ENCODE peak calls at places on chromosomes 3 and 15, in seven cellular contexts. Y is tibial artery; L is keratinocyte; T is A549; O is fibroblast of lung; P is CD8-positive, alpha-beta T cell; K is coronary artery. M is an unnamed sample.

GRCh38 chr3:159604151-159604581 is 384.5 kb upstream of the IL12A start:
- DNase-seq in T (no peak), O (peak; percentile 77), Y (no peak), P (no peak), L (no peak), K (no peak), M (peak; percentile 13)

GRCh38 chr3:108124337-108125150 is 33.7 kb upstream of the CD47 start:
- DNase-seq in K (no peak), L (no peak), Y (no peak), T (no peak), O (no peak), P (peak; percentile 64), M (no peak)

GRCh38 chr15:58441376-58442070 is 9.7 kb downstream of the LIPC start:
- DNase-seq in L (peak; percentile 52), P (no peak), T (no peak), Y (no peak), O (peak; percentile 90), K (no peak), M (peak; percentile 74)

GRCh38 chr15:40379853-40380252 is 2.7 kb upstream of the KNSTRN start:
- DNase-seq in T (peak; percentile 55), K (no peak), P (no peak), L (peak; percentile 59), O (peak; percentile 97), Y (peak; percentile 77), M (peak; percentile 95)

GRCh38 chr3:127172670-127173515 is 20.0 kb upstream of the PRR23E start:
- DNase-seq in P (no peak), T (no peak), O (peak; percentile 86), L (no peak), K (peak; percentile 62), Y (no peak), M (peak; percentile 62)

GRCh38 chr3:17491601-17492000 is 250.8 kb downstream of the TBC1D5 start:
- DNase-seq in O (peak; percentile 88), T (no peak), Y (no peak), P (no peak), K (no peak), L (no peak), M (no peak)

GRCh38 chr3:99852851-99853250 is 35.2 kb downstream of the CMSS1 start:
- DNase-seq in K (no peak), L (no peak), T (no peak), Y (no peak), P (no peak), O (peak; percentile 60), M (no peak)

GRCh38 chr15:62742409-62743171 is 300.0 kb upstream of the TPM1 start:
- DNase-seq in L (no peak), O (peak; percentile 82), K (peak; percentile 88), P (no peak), T (peak; percentile 70), Y (peak; percentile 85), M (peak; percentile 71)

GRCh38 chr3:13083898-13084297 is 10.7 kb upstream of the IQSEC1 start:
- DNase-seq in K (no peak), P (no peak), O (no peak), Y (no peak), L (no peak), T (no peak), M (no peak)

GRCh38 chr3:150333482-150333881 is 74.6 kb upstream of the TSC22D2 start:
- DNase-seq in K (no peak), T (no peak), L (no peak), O (no peak), P (no peak), Y (no peak), M (no peak)

GRCh38 chr3:64988188-64988587 is 300.4 kb upstream of the ADAMTS9 start:
- DNase-seq in Y (no peak), K (no peak), T (no peak), O (no peak), P (no peak), L (no peak), M (no peak)

GRCh38 chr3:78659386-78659987 is 1108.3 kb downstream of the ROBO1 start:
- DNase-seq in K (no peak), O (peak; percentile 35), P (no peak), T (no peak), L (no peak), Y (no peak), M (peak; percentile 5)

GRCh38 chr3:89107461-89108035 is at the start of gene EPHA3:
- DNase-seq in P (peak; percentile 49), O (peak; percentile 84), K (peak; percentile 86), Y (peak; percentile 84), T (peak; percentile 22), L (no peak), M (peak; percentile 54)

GRCh38 chr15:78695849-78696248 is 54.8 kb upstream of the CHRNB4 start:
- DNase-seq in T (no peak), L (no peak), P (peak; percentile 19), K (peak; percentile 24), O (no peak), Y (no peak), M (no peak)

GRCh38 chr15:77455696-77456293 is 35.1 kb downstream of the HMG20A start:
- DNase-seq in P (no peak), L (no peak), T (no peak), O (peak; percentile 84), K (no peak), Y (no peak), M (no peak)

GRCh38 chr15:77454265-77454664 is 33.6 kb downstream of the HMG20A start:
- DNase-seq in O (peak; percentile 42), Y (no peak), T (no peak), P (no peak), K (no peak), L (no peak), M (no peak)

GRCh38 chr15:77457619-77458265 is 37.1 kb downstream of the HMG20A start:
- DNase-seq in P (no peak), L (no peak), K (no peak), Y (no peak), T (no peak), O (peak; percentile 75), M (no peak)

GRCh38 chr15:77456746-77457618 is 36.3 kb downstream of the HMG20A start:
- DNase-seq in Y (no peak), O (peak; percentile 59), K (no peak), T (no peak), L (no peak), P (no peak), M (no peak)

GRCh38 chr15:77454956-77455355 is 34.3 kb downstream of the HMG20A start:
- DNase-seq in K (no peak), P (no peak), O (no peak), T (no peak), L (no peak), Y (no peak), M (no peak)
- H3K27ac ChIP-seq in K (peak overlapping the region; percentile 65), P (no peak overlapping the region), O (peak overlapping the region; percentile 87), T (no peak overlapping the region), L (no peak overlapping the region), Y (no peak overlapping the region), M (no peak overlapping the region)

GRCh38 chr3:39260318-39260717 is 19.5 kb downstream of the CX3CR1 start:
- DNase-seq in P (no peak), L (no peak), O (no peak), T (no peak), K (no peak), Y (no peak), M (no peak)

GRCh38 chr3:39263576-39263975 is 16.3 kb downstream of the CX3CR1 start:
- DNase-seq in Y (no peak), K (no peak), O (no peak), L (no peak), P (no peak), T (no peak), M (no peak)

GRCh38 chr3:39261726-39262125 is 18.1 kb downstream of the CX3CR1 start:
- DNase-seq in P (no peak), T (no peak), O (no peak), K (no peak), Y (no peak), L (no peak), M (no peak)

GRCh38 chr3:39262842-39263241 is 17.0 kb downstream of the CX3CR1 start:
- DNase-seq in O (no peak), K (no peak), L (no peak), Y (no peak), P (no peak), T (no peak), M (no peak)

DNA sequence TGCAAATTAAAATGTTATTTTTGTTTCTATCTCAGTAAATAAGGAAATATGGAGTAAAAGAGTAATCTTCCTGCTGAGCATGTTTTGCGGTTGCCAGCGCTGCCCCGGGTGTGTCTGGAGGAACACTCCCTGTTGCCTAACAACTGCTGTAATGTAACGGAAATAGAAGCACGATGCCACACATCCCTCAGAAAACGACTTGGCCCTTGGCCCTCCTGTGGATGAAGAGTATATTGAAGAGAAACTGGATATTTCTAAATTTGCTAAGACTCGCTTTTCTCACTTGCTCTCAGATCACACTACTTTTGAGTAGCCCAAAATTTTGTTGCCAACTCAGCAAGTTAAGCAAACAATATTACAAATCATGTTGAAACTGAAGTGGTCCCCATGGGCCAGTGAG is 18.9 kb downstream of the CX3CR1 start:
- DNase-seq in O (peak; percentile 81), P (no peak), L (peak; percentile 41), K (peak; percentile 87), T (peak; percentile 75), Y (peak; percentile 94), M (peak; percentile 90)
- TF ChIP-seq CTCF in O (peak; percentile 29), P (peak; percentile 26), L (peak; percentile 62), K (no peak), T (peak; percentile 35), Y (peak; percentile 51), M (peak; percentile 60)

GRCh38 chr3:67241084-67241483 is 243.0 kb downstream of the KBTBD8 start:
- DNase-seq in L (no peak), O (no peak), K (no peak), Y (no peak), T (no peak), P (no peak), M (no peak)

DNA sequence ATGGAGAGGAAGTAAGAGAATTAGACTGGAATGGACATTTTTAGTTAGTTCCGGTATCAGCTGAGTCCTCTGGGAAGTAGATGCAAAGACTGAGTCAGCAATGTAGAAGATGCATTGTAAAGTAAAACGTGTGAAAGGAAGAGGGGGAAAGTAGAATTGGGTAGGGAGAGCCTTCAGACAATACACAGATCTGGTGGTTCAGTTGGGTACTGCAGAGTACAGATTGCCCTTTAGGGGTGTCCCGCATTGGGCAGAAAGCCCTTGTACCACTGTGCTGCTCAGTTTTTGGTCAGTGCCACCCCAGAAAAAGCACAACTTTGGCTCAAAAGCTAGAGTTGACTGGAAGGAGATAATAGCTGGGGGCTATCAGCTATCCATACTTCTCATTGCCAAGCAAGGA is 247.4 kb downstream of the KBTBD8 start:
- DNase-seq in L (no peak), O (no peak), Y (no peak), T (no peak), K (no peak), P (no peak), M (no peak)
- H3K27ac ChIP-seq in L (no peak overlapping the region), O (no peak overlapping the region), Y (no peak overlapping the region), T (no peak overlapping the region), K (no peak overlapping the region), P (no peak overlapping the region), M (no peak overlapping the region)

DNA sequence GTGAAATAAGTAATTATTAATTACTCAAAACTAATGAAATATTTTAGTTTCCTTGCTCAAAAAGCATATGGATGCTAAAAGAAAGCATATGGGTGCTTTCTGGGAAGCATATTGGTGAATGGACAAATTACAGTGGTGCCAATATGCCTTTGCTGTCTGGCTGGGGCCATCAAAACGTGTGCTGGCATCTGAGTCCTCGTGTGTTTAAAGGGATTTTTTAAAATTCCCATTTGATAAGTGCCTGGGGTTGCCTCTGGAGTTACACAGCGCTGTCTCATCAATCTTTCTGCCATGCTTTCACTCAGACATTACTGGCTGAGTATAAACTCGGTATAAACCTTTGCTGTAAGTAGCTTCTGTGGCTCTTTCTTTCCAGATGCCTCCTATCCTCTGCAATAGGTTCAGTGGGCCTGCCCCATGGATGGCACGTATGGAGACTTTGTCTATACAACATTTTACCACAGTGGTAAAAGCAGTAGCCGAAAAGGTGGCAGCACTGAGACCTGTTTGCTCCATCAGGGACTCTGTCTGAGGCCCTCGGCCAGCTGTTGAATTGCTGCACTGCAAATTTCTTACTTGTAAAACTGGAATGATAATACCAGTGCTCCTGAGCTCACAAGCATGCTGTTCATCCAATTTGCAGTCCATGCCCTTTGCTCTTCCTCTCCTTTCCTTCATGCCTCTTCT is 195.5 kb downstream of the LPP start:
- DNase-seq in K (no peak), P (no peak), L (no peak), Y (no peak), O (peak; percentile 56), T (no peak), M (no peak)
- TF ChIP-seq CTCF in K (no peak), P (no peak), L (peak; percentile 28), Y (no peak), O (no peak), T (no peak), M (no peak)